ENCODE peak calls at places on chromosomes 1 and 21, in five cellular contexts. One of them, this sample, is unnamed. For H3K27me3, the result is how much of the 10 kb centered on the place peaks cover.

GRCh38 chr1:211468595-211468994 is 23.4 kb downstream of the RD3 start:
- DNase-seq in GM23338: no peak
- DNase-seq in cardiac muscle cell: no peak
- DNase-seq in BJ: no peak
- DNase-seq in pancreas: no peak
- DNase-seq in this sample: no peak

GRCh38 chr1:203858055-203858454 is 3.3 kb upstream of the SNRPE start:
- DNase-seq in BJ: peak
- DNase-seq in pancreas: no peak
- DNase-seq in GM23338: peak
- DNase-seq in cardiac muscle cell: peak
- DNase-seq in this sample: no peak

GRCh38 chr1:161099090-161099802 is 1.1 kb downstream of the KLHDC9 start:
- DNase-seq in pancreas: no peak
- DNase-seq in GM23338: peak
- DNase-seq in cardiac muscle cell: no peak
- DNase-seq in BJ: no peak
- DNase-seq in this sample: no peak

GRCh38 chr21:42429021-42429420 is 25.3 kb downstream of the UBASH3A start:
- DNase-seq in cardiac muscle cell: no peak
- DNase-seq in BJ: no peak
- DNase-seq in GM23338: no peak
- DNase-seq in pancreas: no peak
- DNase-seq in this sample: no peak

GRCh38 chr1:234842726-234843641 is 233.0 kb upstream of the IRF2BP2 start:
- DNase-seq in BJ: no peak
- DNase-seq in cardiac muscle cell: peak
- DNase-seq in GM23338: no peak
- DNase-seq in pancreas: no peak
- DNase-seq in this sample: no peak

GRCh38 chr1:118115567-118116272 is 69.3 kb downstream of the SPAG17 start:
- DNase-seq in cardiac muscle cell: no peak
- DNase-seq in pancreas: no peak
- DNase-seq in GM23338: no peak
- DNase-seq in BJ: no peak
- DNase-seq in this sample: no peak

GRCh38 chr1:229027622-229028182 is 243.2 kb upstream of the RAB4A start:
- DNase-seq in GM23338: peak
- DNase-seq in cardiac muscle cell: peak
- DNase-seq in BJ: no peak
- DNase-seq in pancreas: no peak
- DNase-seq in this sample: no peak

GRCh38 chr1:111841189-111841588 is 85.5 kb downstream of the DDX20 start:
- DNase-seq in cardiac muscle cell: no peak
- DNase-seq in pancreas: no peak
- DNase-seq in GM23338: no peak
- DNase-seq in BJ: no peak
- DNase-seq in this sample: no peak

GRCh38 chr1:50968884-50969610 is 998 bp upstream of the CDKN2C start:
- DNase-seq in GM23338: peak
- DNase-seq in pancreas: peak
- DNase-seq in cardiac muscle cell: no peak
- DNase-seq in BJ: no peak
- DNase-seq in this sample: peak

GRCh38 chr21:28473530-28474225 is 519.0 kb downstream of the LTN1 start:
- DNase-seq in GM23338: no peak
- DNase-seq in BJ: peak
- DNase-seq in pancreas: no peak
- DNase-seq in cardiac muscle cell: peak
- DNase-seq in this sample: no peak

GRCh38 chr1:183185941-183186490 is at the start of gene LAMC2:
- DNase-seq in pancreas: peak
- DNase-seq in BJ: no peak
- DNase-seq in cardiac muscle cell: no peak
- DNase-seq in GM23338: peak
- DNase-seq in this sample: peak

GRCh38 chr1:48105167-48105566 is 108.0 kb upstream of the TRABD2B start:
- DNase-seq in BJ: no peak
- DNase-seq in pancreas: no peak
- DNase-seq in GM23338: peak
- DNase-seq in cardiac muscle cell: peak
- DNase-seq in this sample: no peak

GRCh38 chr1:60959701-60960100 is 122.7 kb upstream of the NFIA start:
- DNase-seq in pancreas: no peak
- DNase-seq in BJ: no peak
- DNase-seq in cardiac muscle cell: no peak
- DNase-seq in GM23338: no peak
- DNase-seq in this sample: no peak

GRCh38 chr1:30718636-30719405 is 4.6 kb downstream of the MATN1 start:
- DNase-seq in cardiac muscle cell: peak
- DNase-seq in BJ: peak
- DNase-seq in GM23338: peak
- DNase-seq in pancreas: peak
- DNase-seq in this sample: peak

GRCh38 chr1:104856091-104856490 is 1106.4 kb downstream of the AMY1C start:
- DNase-seq in BJ: no peak
- DNase-seq in GM23338: no peak
- DNase-seq in cardiac muscle cell: no peak
- DNase-seq in pancreas: no peak
- DNase-seq in this sample: no peak

GRCh38 chr1:182679684-182680083 is 4.7 kb downstream of the RGS8 start:
- DNase-seq in cardiac muscle cell: no peak
- DNase-seq in pancreas: no peak
- DNase-seq in GM23338: no peak
- DNase-seq in BJ: no peak
- DNase-seq in this sample: no peak

GRCh38 chr1:223860051-223860559 is 14.4 kb upstream of the TP53BP2 start:
- DNase-seq in GM23338: no peak
- DNase-seq in pancreas: no peak
- DNase-seq in BJ: no peak
- DNase-seq in cardiac muscle cell: no peak
- DNase-seq in this sample: no peak

GRCh38 chr1:111737216-111738132 is 1.7 kb downstream of the INKA2 start:
- DNase-seq in GM23338: no peak
- DNase-seq in cardiac muscle cell: no peak
- DNase-seq in pancreas: no peak
- DNase-seq in BJ: no peak
- DNase-seq in this sample: no peak

GRCh38 chr21:35225573-35225972 is 176.5 kb upstream of the RUNX1 start:
- DNase-seq in cardiac muscle cell: no peak
- DNase-seq in GM23338: no peak
- DNase-seq in pancreas: no peak
- DNase-seq in BJ: no peak
- DNase-seq in this sample: no peak

GRCh38 chr21:45130324-45130774 is 56.0 kb downstream of the ADARB1 start:
- DNase-seq in BJ: peak
- DNase-seq in pancreas: no peak
- DNase-seq in cardiac muscle cell: peak
- DNase-seq in GM23338: no peak
- DNase-seq in this sample: no peak

GRCh38 chr1:94866178-94866822 is 46.1 kb downstream of the SLC44A3 start:
- DNase-seq in pancreas: no peak
- DNase-seq in GM23338: no peak
- DNase-seq in cardiac muscle cell: peak
- DNase-seq in BJ: no peak
- DNase-seq in this sample: no peak

GRCh38 chr1:114670083-114671010 is 498 bp upstream of the DENND2C start:
- DNase-seq in pancreas: peak
- DNase-seq in GM23338: peak
- DNase-seq in cardiac muscle cell: peak
- DNase-seq in BJ: peak
- DNase-seq in this sample: peak

GRCh38 chr1:6508876-6509602 is 17.6 kb upstream of the PLEKHG5 start:
- DNase-seq in BJ: no peak
- DNase-seq in pancreas: no peak
- DNase-seq in GM23338: no peak
- DNase-seq in cardiac muscle cell: no peak
- DNase-seq in this sample: no peak

GRCh38 chr1:221440658-221441057 is 301.2 kb downstream of the DUSP10 start:
- DNase-seq in GM23338: no peak
- DNase-seq in cardiac muscle cell: peak
- DNase-seq in BJ: no peak
- DNase-seq in pancreas: no peak
- DNase-seq in this sample: no peak

GRCh38 chr1:116546354-116546977 is 24.4 kb downstream of the CD58 start:
- DNase-seq in GM23338: no peak
- DNase-seq in BJ: no peak
- DNase-seq in cardiac muscle cell: no peak
- DNase-seq in pancreas: no peak
- DNase-seq in this sample: no peak

GRCh38 chr1:143653403-143653802 is 318.4 kb downstream of the FAM72C start:
- DNase-seq in pancreas: no peak
- DNase-seq in GM23338: no peak
- DNase-seq in cardiac muscle cell: no peak
- DNase-seq in BJ: no peak
- DNase-seq in this sample: no peak
- H3K27me3 ChIP-seq in pancreas: under half
- H3K27me3 ChIP-seq in GM23338: under half
- H3K27me3 ChIP-seq in cardiac muscle cell: under half
- H3K27me3 ChIP-seq in BJ: under half
- H3K27me3 ChIP-seq in this sample: half or more

DNA sequence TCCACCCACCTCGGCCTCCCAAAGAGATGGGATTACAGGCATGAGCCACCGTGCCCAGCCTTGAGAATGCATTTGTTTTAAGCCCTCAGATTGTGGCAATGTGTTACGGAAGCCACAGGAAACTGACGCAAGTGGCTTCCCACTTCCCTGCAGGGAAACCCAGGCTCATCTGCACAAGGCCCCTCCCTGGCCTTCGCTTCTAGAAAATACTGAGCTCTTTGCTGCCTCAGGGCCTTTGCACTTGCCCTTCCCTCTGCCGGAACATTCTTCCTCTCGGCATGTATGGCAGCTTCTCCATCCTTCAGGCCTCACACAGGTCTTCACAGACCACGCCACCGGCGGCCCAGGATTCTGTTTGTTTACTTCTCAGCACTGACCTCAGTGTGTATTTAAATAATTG is 137.0 kb upstream of the TMEM51 start:
- DNase-seq in cardiac muscle cell: no peak
- DNase-seq in pancreas: no peak
- DNase-seq in BJ: no peak
- DNase-seq in GM23338: no peak
- DNase-seq in this sample: no peak
- H3K27me3 ChIP-seq in cardiac muscle cell: under half
- H3K27me3 ChIP-seq in pancreas: under half
- H3K27me3 ChIP-seq in BJ: under half
- H3K27me3 ChIP-seq in GM23338: under half
- H3K27me3 ChIP-seq in this sample: under half

GRCh38 chr1:152112885-152113432 is 2.3 kb downstream of the TCHH start:
- DNase-seq in GM23338: no peak
- DNase-seq in pancreas: no peak
- DNase-seq in cardiac muscle cell: no peak
- DNase-seq in BJ: no peak
- DNase-seq in this sample: no peak

GRCh38 chr1:152115344-152115743 is at the start of gene TCHH:
- DNase-seq in cardiac muscle cell: no peak
- DNase-seq in GM23338: no peak
- DNase-seq in BJ: no peak
- DNase-seq in pancreas: no peak
- DNase-seq in this sample: no peak

GRCh38 chr1:152118915-152119314 is 3.7 kb upstream of the TCHH start:
- DNase-seq in GM23338: no peak
- DNase-seq in cardiac muscle cell: no peak
- DNase-seq in BJ: no peak
- DNase-seq in pancreas: no peak
- DNase-seq in this sample: no peak
- H3K27me3 ChIP-seq in GM23338: under half
- H3K27me3 ChIP-seq in cardiac muscle cell: under half
- H3K27me3 ChIP-seq in BJ: under half
- H3K27me3 ChIP-seq in pancreas: under half
- H3K27me3 ChIP-seq in this sample: under half

GRCh38 chr1:100565533-100565932 is 27.6 kb downstream of the GPR88 start:
- DNase-seq in BJ: no peak
- DNase-seq in cardiac muscle cell: no peak
- DNase-seq in GM23338: no peak
- DNase-seq in pancreas: no peak
- DNase-seq in this sample: no peak
- H3K27me3 ChIP-seq in BJ: under half
- H3K27me3 ChIP-seq in cardiac muscle cell: under half
- H3K27me3 ChIP-seq in GM23338: under half
- H3K27me3 ChIP-seq in pancreas: under half
- H3K27me3 ChIP-seq in this sample: under half

This sample was measured in stomach.